ENCODE peak calls at places on chromosomes 3 and 15, in ten cellular contexts. H is ovary, R is mucosa of descending colon, D is transverse colon, P is tibial nerve, K is RWPE2, C is mammary epithelial cell, S is vagina, M is GM10248, X is neural crest cell. U is an unnamed sample.

GRCh38 chr3:51709004-51709420 is 2.1 kb downstream of the GRM2 start:
- DNase-seq in C (no peak), H (peak; percentile 8), D (peak; percentile 4), R (no peak), M (no peak), X (no peak), S (no peak), P (no peak), K (peak; percentile 53), U (no peak)

GRCh38 chr3:45125550-45126026 is 20.6 kb downstream of the CDCP1 start:
- DNase-seq in S (no peak), M (no peak), D (peak; percentile 43), X (no peak), H (no peak), R (no peak), P (no peak), K (no peak), C (peak; percentile 74), U (peak; percentile 46)

GRCh38 chr3:189304465-189305341 is 132.9 kb downstream of the TPRG1 start:
- DNase-seq in M (no peak), R (peak; percentile 73), K (peak; percentile 77), D (peak; percentile 74), C (peak; percentile 90), X (no peak), P (no peak), H (no peak), S (no peak), U (peak; percentile 79)

GRCh38 chr15:73368301-73369072 is at the start of gene HCN4:
- DNase-seq in S (no peak), M (no peak), P (no peak), D (no peak), K (no peak), C (no peak), R (no peak), H (no peak), X (peak; percentile 42), U (no peak)

GRCh38 chr3:38054166-38054991 is 15.4 kb downstream of the DLEC1 start:
- DNase-seq in X (no peak), M (no peak), S (no peak), D (no peak), R (no peak), K (no peak), H (no peak), P (no peak), C (no peak), U (no peak)

GRCh38 chr3:65376426-65376825 is 662.3 kb downstream of the MAGI1 start:
- DNase-seq in P (no peak), S (no peak), R (no peak), C (no peak), D (no peak), M (no peak), X (no peak), H (no peak), K (no peak), U (no peak)

GRCh38 chr15:51227967-51228783 is 110.2 kb downstream of the CYP19A1 start:
- DNase-seq in R (no peak), K (no peak), M (peak; percentile 72), X (no peak), P (no peak), C (peak; percentile 80), S (no peak), H (no peak), D (no peak), U (peak; percentile 47)

GRCh38 chr3:52731590-52731989 is 25.7 kb downstream of the SPCS1 start:
- DNase-seq in P (no peak), H (no peak), S (no peak), C (no peak), D (no peak), K (no peak), X (no peak), R (no peak), M (no peak), U (no peak)

GRCh38 chr15:37095993-37096877 is 4.1 kb downstream of the MEIS2 start:
- DNase-seq in C (no peak), M (no peak), R (no peak), D (no peak), H (peak; percentile 31), P (no peak), S (no peak), X (no peak), K (no peak), U (no peak)

GRCh38 chr15:30922469-30923311 is 19.0 kb downstream of the FAN1 start:
- DNase-seq in S (no peak), M (no peak), C (peak; percentile 69), R (peak; percentile 51), K (no peak), D (peak; percentile 43), P (no peak), H (no peak), X (peak; percentile 42), U (peak; percentile 19)

GRCh38 chr3:136075218-136075808 is 109.8 kb downstream of the PPP2R3A start:
- DNase-seq in R (peak; percentile 49), P (peak; percentile 88), X (peak; percentile 74), S (no peak), H (peak; percentile 83), D (peak; percentile 75), C (peak; percentile 53), K (no peak), M (peak; percentile 49), U (no peak)

GRCh38 chr3:80087769-80088168 is 320.0 kb upstream of the ROBO1 start:
- DNase-seq in C (peak; percentile 42), X (no peak), D (no peak), R (no peak), H (no peak), M (no peak), K (no peak), P (no peak), S (no peak), U (peak; percentile 64)

DNA sequence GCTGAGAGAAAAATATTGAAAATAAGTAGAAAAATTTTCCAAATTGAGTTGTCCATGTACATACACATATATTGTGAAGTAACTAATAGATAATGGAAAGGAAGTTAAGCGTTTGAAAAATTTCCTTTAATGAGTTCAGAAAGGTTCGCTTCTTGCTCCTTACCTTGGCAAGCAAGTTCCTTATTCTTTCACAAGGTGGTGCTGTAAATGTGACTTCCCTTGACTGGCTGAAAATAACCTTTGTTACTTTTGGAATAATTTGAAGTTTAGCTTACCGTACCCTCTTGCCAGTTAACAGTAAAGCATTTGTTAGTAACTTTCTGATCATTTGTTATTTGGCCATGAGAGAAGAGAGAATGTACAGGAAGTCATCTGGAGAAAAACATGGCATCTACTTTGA is 41.6 kb downstream of the PYDC2 start:
- DNase-seq in S (no peak), R (no peak), C (no peak), P (no peak), H (no peak), K (no peak), M (no peak), D (no peak), X (no peak), U (no peak)
- TF ChIP-seq CTCF in S (no peak), R (no peak), C (peak; percentile 69), P (no peak), H (no peak), K (peak; percentile 49), M (no peak), D (no peak), X (peak; percentile 61), U (peak; percentile 55)

DNA sequence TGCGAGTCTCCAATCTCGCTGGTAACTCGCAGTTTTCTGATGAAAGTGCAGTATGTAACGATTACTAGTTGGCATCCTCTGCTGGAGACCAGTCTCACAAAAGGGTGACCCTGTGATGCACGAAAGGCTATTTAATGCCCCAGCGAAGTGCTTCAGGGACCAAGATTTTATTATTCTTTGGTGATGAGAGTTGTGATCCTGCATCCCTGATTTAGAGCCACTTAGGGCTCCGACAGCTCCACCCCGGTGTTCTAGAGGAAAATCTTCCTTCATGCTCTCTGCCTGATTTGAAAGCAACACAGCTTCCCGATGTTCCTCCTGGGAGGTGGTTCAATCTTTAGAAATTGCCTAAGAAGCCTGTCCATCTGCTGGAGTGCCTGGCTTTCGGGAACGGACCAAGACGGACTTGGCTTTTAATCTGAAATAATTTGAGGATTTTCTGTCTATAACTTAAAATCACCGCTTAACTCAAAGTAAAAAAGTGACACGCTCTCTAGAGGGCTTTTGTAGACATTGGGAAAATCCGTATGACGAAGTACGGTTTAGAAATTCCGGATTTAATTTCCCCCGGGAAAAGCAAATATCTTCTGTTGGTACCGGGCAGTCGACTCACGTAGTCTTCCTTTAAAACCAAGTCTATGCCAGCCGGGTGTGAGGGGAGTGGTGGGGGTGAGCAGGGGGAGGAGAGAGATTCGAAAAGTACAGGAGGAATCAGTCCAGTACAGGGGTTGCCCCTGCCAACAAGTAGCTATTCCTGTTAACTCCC is 990 bp upstream of the ALCAM start:
- DNase-seq in K (no peak), X (no peak), C (peak; percentile 35), S (no peak), H (peak; percentile 23), D (no peak), P (peak; percentile 10), R (no peak), M (no peak), U (peak; percentile 84)
- TF ChIP-seq CTCF in K (no peak), X (no peak), C (no peak), S (no peak), H (no peak), D (no peak), P (no peak), R (no peak), M (no peak), U (peak; percentile 24)

GRCh38 chr3:8497582-8497981 is 4.0 kb upstream of the LMCD1 start:
- DNase-seq in D (no peak), K (no peak), M (no peak), S (no peak), R (no peak), P (no peak), C (peak; percentile 51), X (no peak), H (no peak), U (peak; percentile 55)

GRCh38 chr3:8499181-8499611 is 2.4 kb upstream of the LMCD1 start:
- DNase-seq in D (no peak), R (no peak), H (no peak), C (peak; percentile 75), X (peak; percentile 18), K (no peak), P (no peak), S (no peak), M (no peak), U (peak; percentile 59)

GRCh38 chr3:8501388-8502131 is at the start of gene LMCD1:
- DNase-seq in H (peak; percentile 95), K (peak; percentile 93), M (peak; percentile 87), C (peak; percentile 95), D (peak; percentile 95), X (peak; percentile 87), R (peak; percentile 96), P (peak; percentile 81), S (peak; percentile 98), U (peak; percentile 72)

GRCh38 chr3:8500966-8501365 is 657 bp upstream of the LMCD1 start:
- DNase-seq in H (no peak), C (no peak), D (no peak), R (no peak), S (no peak), K (no peak), X (no peak), P (no peak), M (no peak), U (no peak)

GRCh38 chr3:8500208-8500961 is 1.2 kb upstream of the LMCD1 start:
- DNase-seq in C (no peak), M (no peak), H (no peak), D (no peak), S (no peak), P (no peak), R (no peak), X (peak; percentile 25), K (no peak), U (peak; percentile 53)
- TF ChIP-seq CTCF in C (no peak), M (no peak), H (no peak), D (no peak), S (no peak), P (no peak), R (no peak), X (no peak), K (no peak), U (no peak)

GRCh38 chr15:92653836-92654524 is 1.6 kb downstream of the FAM174B start:
- DNase-seq in X (no peak), H (peak; percentile 50), K (no peak), P (no peak), M (no peak), S (peak; percentile 85), D (peak; percentile 44), R (no peak), C (no peak), U (no peak)
- TF ChIP-seq CTCF in X (no peak), H (no peak), K (no peak), P (no peak), M (peak; percentile 17), S (no peak), D (no peak), R (no peak), C (no peak), U (no peak)

U was measured in foreskin keratinocyte.